ENCODE peak calls at places on chromosomes 3 and 15, in six cellular contexts. One of them, this sample, is unnamed.

GRCh38 chr15:60551147-60551780 is 72.3 kb upstream of the ICE2 start:
- DNase-seq in tibial nerve: no peak
- DNase-seq in EL: no peak
- DNase-seq in ELR: no peak
- DNase-seq in HFFc6: no peak
- DNase-seq in uterus: no peak
- DNase-seq in this sample: no peak

GRCh38 chr15:84747423-84748273 is 744 bp upstream of the ZNF592 start:
- DNase-seq in tibial nerve: peak
- DNase-seq in EL: peak
- DNase-seq in ELR: peak
- DNase-seq in HFFc6: peak
- DNase-seq in uterus: peak
- DNase-seq in this sample: peak

GRCh38 chr3:72887723-72888545 is at the start of gene GXYLT2:
- DNase-seq in tibial nerve: peak
- DNase-seq in EL: peak
- DNase-seq in ELR: peak
- DNase-seq in HFFc6: peak
- DNase-seq in uterus: peak
- DNase-seq in this sample: no peak

GRCh38 chr3:45795882-45796765 is at the start of gene SLC6A20:
- DNase-seq in tibial nerve: no peak
- DNase-seq in EL: no peak
- DNase-seq in ELR: no peak
- DNase-seq in HFFc6: no peak
- DNase-seq in uterus: no peak
- DNase-seq in this sample: no peak

GRCh38 chr15:50186752-50187151 is 4.8 kb downstream of the SLC27A2 start:
- DNase-seq in tibial nerve: no peak
- DNase-seq in EL: no peak
- DNase-seq in ELR: no peak
- DNase-seq in HFFc6: no peak
- DNase-seq in uterus: no peak
- DNase-seq in this sample: no peak

GRCh38 chr3:117408811-117409210 is 699.2 kb downstream of the TUSC7 start:
- DNase-seq in tibial nerve: no peak
- DNase-seq in EL: peak
- DNase-seq in ELR: peak
- DNase-seq in HFFc6: no peak
- DNase-seq in uterus: no peak
- DNase-seq in this sample: no peak

GRCh38 chr15:48318131-48318530 is 13.1 kb upstream of the DUT start:
- DNase-seq in tibial nerve: no peak
- DNase-seq in EL: no peak
- DNase-seq in ELR: no peak
- DNase-seq in HFFc6: no peak
- DNase-seq in uterus: no peak
- DNase-seq in this sample: no peak

GRCh38 chr3:30353711-30354467 is 252.5 kb upstream of the TGFBR2 start:
- DNase-seq in tibial nerve: no peak
- DNase-seq in EL: no peak
- DNase-seq in ELR: no peak
- DNase-seq in HFFc6: no peak
- DNase-seq in uterus: no peak
- DNase-seq in this sample: peak

GRCh38 chr3:190326361-190326760 is 4.1 kb upstream of the CLDN1 start:
- DNase-seq in tibial nerve: no peak
- DNase-seq in EL: peak
- DNase-seq in ELR: no peak
- DNase-seq in HFFc6: no peak
- DNase-seq in uterus: peak
- DNase-seq in this sample: no peak

GRCh38 chr15:27480642-27481041 is 509.7 kb downstream of the GABRG3 start:
- DNase-seq in tibial nerve: no peak
- DNase-seq in EL: no peak
- DNase-seq in ELR: no peak
- DNase-seq in HFFc6: no peak
- DNase-seq in uterus: no peak
- DNase-seq in this sample: no peak

GRCh38 chr3:39753361-39753760 is 56.0 kb upstream of the MYRIP start:
- DNase-seq in tibial nerve: no peak
- DNase-seq in EL: no peak
- DNase-seq in ELR: no peak
- DNase-seq in HFFc6: no peak
- DNase-seq in uterus: no peak
- DNase-seq in this sample: no peak

GRCh38 chr3:123733805-123734526 is 149.1 kb upstream of the HACD2 start:
- DNase-seq in tibial nerve: no peak
- DNase-seq in EL: peak
- DNase-seq in ELR: peak
- DNase-seq in HFFc6: peak
- DNase-seq in uterus: no peak
- DNase-seq in this sample: no peak

GRCh38 chr3:8524249-8524648 is 22.6 kb downstream of the LMCD1 start:
- DNase-seq in tibial nerve: no peak
- DNase-seq in EL: no peak
- DNase-seq in ELR: no peak
- DNase-seq in HFFc6: no peak
- DNase-seq in uterus: no peak
- DNase-seq in this sample: no peak

GRCh38 chr15:99212401-99212800 is 37.0 kb downstream of the TTC23 start:
- DNase-seq in tibial nerve: no peak
- DNase-seq in EL: peak
- DNase-seq in ELR: peak
- DNase-seq in HFFc6: peak
- DNase-seq in uterus: peak
- DNase-seq in this sample: no peak

GRCh38 chr15:77632760-77633133 is at the start of gene LINGO1:
- DNase-seq in tibial nerve: no peak
- DNase-seq in EL: no peak
- DNase-seq in ELR: no peak
- DNase-seq in HFFc6: no peak
- DNase-seq in uterus: no peak
- DNase-seq in this sample: no peak

GRCh38 chr3:184467171-184467570 is 87.3 kb downstream of the CHRD start:
- DNase-seq in tibial nerve: no peak
- DNase-seq in EL: no peak
- DNase-seq in ELR: no peak
- DNase-seq in HFFc6: no peak
- DNase-seq in uterus: no peak
- DNase-seq in this sample: no peak

GRCh38 chr3:100400424-100400781 is 486 bp downstream of the TOMM70 start:
- DNase-seq in tibial nerve: no peak
- DNase-seq in EL: peak
- DNase-seq in ELR: peak
- DNase-seq in HFFc6: no peak
- DNase-seq in uterus: no peak
- DNase-seq in this sample: peak

GRCh38 chr3:40055956-40056355 is 246.5 kb downstream of the MYRIP start:
- DNase-seq in tibial nerve: no peak
- DNase-seq in EL: no peak
- DNase-seq in ELR: no peak
- DNase-seq in HFFc6: no peak
- DNase-seq in uterus: no peak
- DNase-seq in this sample: no peak

GRCh38 chr3:196159952-196160804 is 51.0 kb downstream of the ZDHHC19 start:
- DNase-seq in tibial nerve: no peak
- DNase-seq in EL: peak
- DNase-seq in ELR: peak
- DNase-seq in HFFc6: peak
- DNase-seq in uterus: no peak
- DNase-seq in this sample: no peak

GRCh38 chr15:67180514-67181191 is 73.8 kb downstream of the AAGAB start:
- DNase-seq in tibial nerve: no peak
- DNase-seq in EL: no peak
- DNase-seq in ELR: no peak
- DNase-seq in HFFc6: no peak
- DNase-seq in uterus: no peak
- DNase-seq in this sample: no peak

GRCh38 chr3:55162031-55162784 is 234.3 kb upstream of the LRTM1 start:
- DNase-seq in tibial nerve: no peak
- DNase-seq in EL: peak
- DNase-seq in ELR: peak
- DNase-seq in HFFc6: peak
- DNase-seq in uterus: no peak
- DNase-seq in this sample: no peak

GRCh38 chr15:64904189-64904588 is 7.5 kb upstream of the ANKDD1A start:
- DNase-seq in tibial nerve: no peak
- DNase-seq in EL: no peak
- DNase-seq in ELR: no peak
- DNase-seq in HFFc6: no peak
- DNase-seq in uterus: no peak
- DNase-seq in this sample: no peak

GRCh38 chr15:90463381-90463780 is 66.3 kb upstream of the CRTC3 start:
- DNase-seq in tibial nerve: no peak
- DNase-seq in EL: peak
- DNase-seq in ELR: peak
- DNase-seq in HFFc6: peak
- DNase-seq in uterus: no peak
- DNase-seq in this sample: no peak

GRCh38 chr15:58771621-58772235 is 626 bp downstream of the MINDY2 start:
- DNase-seq in tibial nerve: no peak
- DNase-seq in EL: peak
- DNase-seq in ELR: peak
- DNase-seq in HFFc6: peak
- DNase-seq in uterus: peak
- DNase-seq in this sample: no peak

GRCh38 chr15:39403674-39404117 is 177.2 kb upstream of the THBS1 start:
- DNase-seq in tibial nerve: no peak
- DNase-seq in EL: peak
- DNase-seq in ELR: peak
- DNase-seq in HFFc6: peak
- DNase-seq in uterus: no peak
- DNase-seq in this sample: no peak

GRCh38 chr3:184383033-184383740 is 3.3 kb downstream of the CHRD start:
- DNase-seq in tibial nerve: no peak
- DNase-seq in EL: no peak
- DNase-seq in ELR: no peak
- DNase-seq in HFFc6: no peak
- DNase-seq in uterus: no peak
- DNase-seq in this sample: no peak

GRCh38 chr3:52087728-52088127 is 31.4 kb upstream of the DUSP7 start:
- DNase-seq in tibial nerve: no peak
- DNase-seq in EL: no peak
- DNase-seq in ELR: no peak
- DNase-seq in HFFc6: no peak
- DNase-seq in uterus: no peak
- DNase-seq in this sample: no peak

GRCh38 chr3:66377800-66378199 is 123.0 kb downstream of the LRIG1 start:
- DNase-seq in tibial nerve: no peak
- DNase-seq in EL: no peak
- DNase-seq in ELR: no peak
- DNase-seq in HFFc6: no peak
- DNase-seq in uterus: no peak
- DNase-seq in this sample: no peak

GRCh38 chr15:58003810-58004209 is 61.7 kb downstream of the ALDH1A2 start:
- DNase-seq in tibial nerve: no peak
- DNase-seq in EL: no peak
- DNase-seq in ELR: no peak
- DNase-seq in HFFc6: no peak
- DNase-seq in uterus: no peak
- DNase-seq in this sample: no peak

GRCh38 chr3:170007031-170007663 is 30.6 kb upstream of the GPR160 start:
- DNase-seq in tibial nerve: no peak
- DNase-seq in EL: peak
- DNase-seq in ELR: peak
- DNase-seq in HFFc6: peak
- DNase-seq in uterus: no peak
- DNase-seq in this sample: no peak

GRCh38 chr3:150376001-150376848 is 31.9 kb upstream of the TSC22D2 start:
- DNase-seq in tibial nerve: no peak
- DNase-seq in EL: peak
- DNase-seq in ELR: no peak
- DNase-seq in HFFc6: no peak
- DNase-seq in uterus: no peak
- DNase-seq in this sample: no peak

GRCh38 chr3:195151866-195152526 is 119.0 kb downstream of the XXYLT1 start:
- DNase-seq in tibial nerve: no peak
- DNase-seq in EL: peak
- DNase-seq in ELR: peak
- DNase-seq in HFFc6: peak
- DNase-seq in uterus: no peak
- DNase-seq in this sample: no peak

GRCh38 chr3:61561374-61562041 is at the start of gene PTPRG:
- DNase-seq in tibial nerve: peak
- DNase-seq in EL: peak
- DNase-seq in ELR: peak
- DNase-seq in HFFc6: peak
- DNase-seq in uterus: peak
- DNase-seq in this sample: no peak

GRCh38 chr3:71069797-71070196 is 513.7 kb downstream of the FOXP1 start:
- DNase-seq in tibial nerve: peak
- DNase-seq in EL: no peak
- DNase-seq in ELR: peak
- DNase-seq in HFFc6: no peak
- DNase-seq in uterus: peak
- DNase-seq in this sample: peak

GRCh38 chr15:39720721-39721611 is 61.7 kb downstream of the FSIP1 start:
- DNase-seq in tibial nerve: no peak
- DNase-seq in EL: peak
- DNase-seq in ELR: peak
- DNase-seq in HFFc6: peak
- DNase-seq in uterus: no peak
- DNase-seq in this sample: no peak

GRCh38 chr3:161475905-161476304 is 20.7 kb upstream of the OTOL1 start:
- DNase-seq in tibial nerve: no peak
- DNase-seq in EL: peak
- DNase-seq in ELR: peak
- DNase-seq in HFFc6: no peak
- DNase-seq in uterus: no peak
- DNase-seq in this sample: no peak

GRCh38 chr3:115577000-115577399 is 46.3 kb upstream of the GAP43 start:
- DNase-seq in tibial nerve: no peak
- DNase-seq in EL: no peak
- DNase-seq in ELR: no peak
- DNase-seq in HFFc6: no peak
- DNase-seq in uterus: no peak
- DNase-seq in this sample: no peak

GRCh38 chr15:95837605-95838004 is 492.9 kb upstream of the NR2F2 start:
- DNase-seq in tibial nerve: no peak
- DNase-seq in EL: no peak
- DNase-seq in ELR: no peak
- DNase-seq in HFFc6: no peak
- DNase-seq in uterus: no peak
- DNase-seq in this sample: no peak